ENCODE peak calls at places on chromosome 13, in four cellular contexts. E is naive thymus-derived CD8-positive, alpha-beta T cell; B is A172; T is coronary artery. S is an unnamed sample.

GRCh38 chr13:106104281-106104901 is 431.1 kb downstream of the EFNB2 start:
- DNase-seq in B (peak), T (no peak), E (no peak), S (no peak)

GRCh38 chr13:113425931-113426590 is 27.2 kb downstream of the ADPRHL1 start:
- DNase-seq in T (no peak), E (no peak), B (peak), S (no peak)

GRCh38 chr13:42355118-42355840 is 83.3 kb downstream of the AKAP11 start:
- DNase-seq in E (peak), T (no peak), B (no peak), S (no peak)

GRCh38 chr13:26837102-26837501 is 76.5 kb upstream of the GPR12 start:
- DNase-seq in T (peak), E (no peak), B (no peak), S (no peak)

GRCh38 chr13:19152403-19152802 is 29.2 kb downstream of the TUBA3C start:
- DNase-seq in B (no peak), E (no peak), T (no peak), S (no peak)

GRCh38 chr13:43107780-43108179 is 84.4 kb downstream of the DNAJC15 start:
- DNase-seq in E (no peak), T (no peak), B (no peak), S (no peak)

GRCh38 chr13:94601446-94602431 is at the start of gene GPR180:
- DNase-seq in T (peak), B (peak), E (peak), S (peak)

GRCh38 chr13:28129911-28130693 is 8.2 kb upstream of the PAN3 start:
- DNase-seq in T (no peak), B (no peak), E (no peak), S (no peak)

GRCh38 chr13:32911506-32911905 is 104.7 kb upstream of the KL start:
- DNase-seq in B (peak), T (no peak), E (no peak), S (no peak)

GRCh38 chr13:29805994-29806748 is 44.2 kb downstream of the UBL3 start:
- DNase-seq in T (no peak), E (no peak), B (no peak), S (no peak)

GRCh38 chr13:36841411-36841810 is 22.4 kb downstream of the RFXAP start:
- DNase-seq in B (no peak), E (no peak), T (no peak), S (no peak)